ENCODE peak calls at places on chromosomes 3 and 15, in seven cellular contexts. Q is lung, C is AG08395, H is LHCN-M2, U is NCI-H460, B is nucleus accumbens, J is sigmoid colon. K is an unnamed sample.

GRCh38 chr15:96264351-96264798 is 66.1 kb upstream of the NR2F2 start:
- DNase-seq in J (no peak), Q (peak; percentile 79), C (no peak), B (no peak), U (no peak), H (no peak), K (peak; percentile 83)

GRCh38 chr3:52405601-52406115 is 39.2 kb downstream of the SEMA3G start:
- DNase-seq in H (no peak), J (peak; percentile 26), Q (no peak), C (no peak), U (no peak), B (no peak), K (no peak)

GRCh38 chr15:31887246-31887645 is 143.1 kb upstream of the CHRNA7 start:
- DNase-seq in Q (no peak), H (no peak), J (no peak), U (no peak), C (no peak), B (no peak), K (no peak)

GRCh38 chr15:44246521-44247268 is 41.8 kb upstream of the GOLM2 start:
- DNase-seq in B (no peak), J (no peak), Q (no peak), C (no peak), H (no peak), U (no peak), K (no peak)

GRCh38 chr15:99015677-99016568 is 8.3 kb upstream of the PGPEP1L start:
- DNase-seq in B (no peak), J (no peak), C (no peak), H (no peak), Q (no peak), U (no peak), K (peak; percentile 53)

GRCh38 chr15:71385026-71385425 is 269.8 kb downstream of the THSD4 start:
- DNase-seq in C (no peak), U (no peak), B (no peak), Q (no peak), J (no peak), H (no peak), K (no peak)

GRCh38 chr3:101722394-101723173 is 1.8 kb upstream of the CEP97 start:
- DNase-seq in U (no peak), H (no peak), Q (no peak), B (no peak), C (no peak), J (no peak), K (no peak)

GRCh38 chr3:44905501-44906159 is 31.2 kb downstream of the TGM4 start:
- DNase-seq in H (no peak), B (no peak), Q (no peak), U (no peak), C (no peak), J (no peak), K (no peak)

GRCh38 chr3:2838533-2839157 is 271.5 kb downstream of the IL5RA start:
- DNase-seq in U (no peak), Q (no peak), C (no peak), H (no peak), J (no peak), B (no peak), K (no peak)

GRCh38 chr15:74664028-74664616 is 31.7 kb downstream of the EDC3 start:
- DNase-seq in J (no peak), U (no peak), B (no peak), Q (peak; percentile 76), C (no peak), H (no peak), K (peak; percentile 33)

GRCh38 chr3:152264378-152264777 is 4.4 kb upstream of the MBNL1 start:
- DNase-seq in H (no peak), B (no peak), J (no peak), C (no peak), U (no peak), Q (no peak), K (no peak)

GRCh38 chr15:89898628-89899302 is 5.0 kb upstream of the AP3S2 start:
- DNase-seq in J (no peak), B (no peak), H (peak; percentile 42), U (peak; percentile 39), C (peak; percentile 65), Q (no peak), K (peak; percentile 71)

GRCh38 chr3:15120986-15121385 is 22.0 kb upstream of the RBSN start:
- DNase-seq in B (no peak), Q (peak; percentile 39), C (no peak), J (no peak), H (no peak), U (no peak), K (no peak)

K was measured in body of pancreas.